ENCODE peak calls at places on chromosomes 3 and 15, in four cellular contexts. N is mucosa of descending colon, U is epithelial cell of esophagus, Z is heart left ventricle. L is an unnamed sample.

GRCh38 chr3:56878046-56878445 is 76.3 kb upstream of the ARHGEF3 start:
- DNase-seq in N (no peak), U (no peak), Z (no peak), L (no peak)

GRCh38 chr3:84946240-84946639 is 12.5 kb upstream of the CADM2 start:
- DNase-seq in N (no peak), U (peak; percentile 36), Z (no peak), L (no peak)

GRCh38 chr3:17505856-17506255 is 236.6 kb downstream of the TBC1D5 start:
- DNase-seq in N (no peak), U (peak; percentile 7), Z (no peak), L (no peak)

GRCh38 chr3:100561459-100562158 is 47.8 kb upstream of the ADGRG7 start:
- DNase-seq in N (no peak), U (peak; percentile 91), Z (no peak), L (no peak)

GRCh38 chr3:14340960-14341708 is 61.3 kb upstream of the SLC6A6 start:
- DNase-seq in N (no peak), U (no peak), Z (no peak), L (no peak)

GRCh38 chr15:45134682-45135604 is 5.1 kb downstream of the DUOX1 start:
- DNase-seq in N (peak; percentile 74), U (no peak), Z (no peak), L (peak; percentile 59)

GRCh38 chr3:10766049-10766705 is 49.9 kb upstream of the SLC6A11 start:
- DNase-seq in N (no peak), U (no peak), Z (no peak), L (no peak)

GRCh38 chr3:155934215-155934614 is 63.8 kb downstream of the GMPS start:
- DNase-seq in N (no peak), U (no peak), Z (no peak), L (no peak)

GRCh38 chr3:33152363-33153360 is 38.8 kb downstream of the CRTAP start:
- DNase-seq in N (no peak), U (peak; percentile 30), Z (no peak), L (no peak)

GRCh38 chr3:126835472-126836219 is 131.6 kb downstream of the CHCHD6 start:
- DNase-seq in N (no peak), U (peak; percentile 75), Z (no peak), L (no peak)

GRCh38 chr3:42880183-42880582 is 4.5 kb upstream of the CYP8B1 start:
- DNase-seq in N (no peak), U (no peak), Z (no peak), L (no peak)

GRCh38 chr15:90174140-90174891 is 26.8 kb upstream of the SEMA4B start:
- DNase-seq in N (peak; percentile 65), U (no peak), Z (peak; percentile 90), L (peak; percentile 82)

GRCh38 chr3:142279965-142280590 is 54.7 kb upstream of the GK5 start:
- DNase-seq in N (no peak), U (peak; percentile 80), Z (no peak), L (peak; percentile 24)

GRCh38 chr15:37618368-37618767 is 316.1 kb upstream of the TMCO5A start:
- DNase-seq in N (no peak), U (no peak), Z (no peak), L (no peak)

GRCh38 chr3:52423214-52423613 is 21.7 kb downstream of the SEMA3G start:
- DNase-seq in N (no peak), U (no peak), Z (no peak), L (no peak)

GRCh38 chr3:38000965-38001455 is 10.4 kb downstream of the VILL start:
- DNase-seq in N (peak; percentile 39), U (no peak), Z (no peak), L (peak; percentile 56)

GRCh38 chr15:25982736-25983135 is 119.6 kb upstream of the ATP10A start:
- DNase-seq in N (no peak), U (no peak), Z (no peak), L (no peak)

GRCh38 chr15:42732095-42732827 is 4.7 kb downstream of the CDAN1 start:
- DNase-seq in N (no peak), U (no peak), Z (no peak), L (no peak)

GRCh38 chr15:89898628-89899302 is 5.0 kb upstream of the AP3S2 start:
- DNase-seq in N (peak; percentile 57), U (peak; percentile 82), Z (no peak), L (peak; percentile 46)

GRCh38 chr3:46965151-46965550 is 11.4 kb downstream of the CCDC12 start:
- DNase-seq in N (no peak), U (no peak), Z (peak; percentile 26), L (no peak)

GRCh38 chr15:91032919-91033803 is 10.8 kb upstream of the VPS33B start:
- DNase-seq in N (peak; percentile 88), U (peak; percentile 74), Z (peak; percentile 66), L (peak; percentile 91)

GRCh38 chr15:71261934-71262333 is 146.7 kb downstream of the THSD4 start:
- DNase-seq in N (no peak), U (no peak), Z (no peak), L (no peak)

GRCh38 chr3:36175113-36175812 is 205.0 kb upstream of the STAC start:
- DNase-seq in N (no peak), U (no peak), Z (no peak), L (no peak)

GRCh38 chr3:74639681-74640080 is 25.2 kb upstream of the CNTN3 start:
- DNase-seq in N (no peak), U (peak; percentile 15), Z (no peak), L (no peak)

GRCh38 chr3:99637381-99638111 is 848 bp upstream of the COL8A1 start:
- DNase-seq in N (no peak), U (peak; percentile 71), Z (no peak), L (no peak)

GRCh38 chr15:42890161-42890913 is 30.2 kb downstream of the TTBK2 start:
- DNase-seq in N (no peak), U (peak; percentile 95), Z (no peak), L (no peak)

GRCh38 chr3:59212128-59212764 is 162.4 kb upstream of the CFAP20DC start:
- DNase-seq in N (no peak), U (peak; percentile 64), Z (no peak), L (no peak)

GRCh38 chr3:40505599-40506462 is at the start of gene ZNF620:
- DNase-seq in N (peak; percentile 87), U (peak; percentile 27), Z (peak; percentile 84), L (peak; percentile 87)

GRCh38 chr15:101675015-101675414 is 22.8 kb upstream of the TM2D3 start:
- DNase-seq in N (no peak), U (peak; percentile 74), Z (no peak), L (no peak)

GRCh38 chr3:6392123-6392522 is 468.8 kb upstream of the GRM7 start:
- DNase-seq in N (no peak), U (no peak), Z (no peak), L (no peak)
- TF ChIP-seq CTCF in N (no peak), U (peak; percentile 9), Z (no peak), L (no peak)

GRCh38 chr15:51226813-51227212 is 111.6 kb downstream of the CYP19A1 start:
- DNase-seq in N (no peak), U (no peak), Z (no peak), L (no peak)

GRCh38 chr15:51232581-51232980 is 105.8 kb downstream of the CYP19A1 start:
- DNase-seq in N (no peak), U (no peak), Z (no peak), L (no peak)

GRCh38 chr15:51227967-51228783 is 110.2 kb downstream of the CYP19A1 start:
- DNase-seq in N (no peak), U (peak; percentile 68), Z (no peak), L (no peak)

GRCh38 chr15:51234181-51234927 is 104.0 kb downstream of the CYP19A1 start:
- DNase-seq in N (no peak), U (no peak), Z (no peak), L (no peak)

DNA sequence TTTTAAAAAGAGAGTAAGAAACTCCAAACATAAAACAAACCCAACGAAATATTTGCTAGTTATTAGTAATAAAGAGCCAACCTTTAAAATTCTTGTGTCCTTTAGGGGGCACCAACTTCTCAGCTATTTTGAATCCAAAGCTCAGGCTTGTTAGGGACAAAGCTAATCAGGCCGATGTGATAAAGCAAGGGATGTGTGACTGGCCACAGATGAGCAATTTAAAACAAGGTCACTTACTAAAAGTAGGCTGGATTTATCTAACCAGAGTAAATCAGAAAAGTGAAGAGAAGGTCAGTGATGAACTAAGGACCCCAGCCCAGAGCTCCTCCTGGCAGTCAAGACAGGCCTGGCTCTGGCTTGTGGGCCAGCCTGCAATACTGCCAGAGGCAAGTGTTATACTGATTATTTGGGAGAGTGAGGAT is 108.5 kb downstream of the CYP19A1 start:
- DNase-seq in N (no peak), U (peak; percentile 40), Z (no peak), L (no peak)
- TF ChIP-seq CTCF in N (no peak), U (peak; percentile 8), Z (no peak), L (peak; percentile 18)

GRCh38 chr3:48475188-48475587 is 28.7 kb downstream of the ATRIP start:
- DNase-seq in N (no peak), U (no peak), Z (no peak), L (no peak)

GRCh38 chr3:48474619-48475018 is 28.1 kb downstream of the ATRIP start:
- DNase-seq in N (no peak), U (no peak), Z (no peak), L (no peak)

GRCh38 chr3:48473617-48473952 is 27.0 kb downstream of the ATRIP start:
- DNase-seq in N (no peak), U (no peak), Z (no peak), L (no peak)

GRCh38 chr3:48472673-48472922 is 26.1 kb downstream of the ATRIP start:
- DNase-seq in N (no peak), U (peak; percentile 67), Z (no peak), L (no peak)

GRCh38 chr3:48472923-48473616 is 26.5 kb downstream of the ATRIP start:
- DNase-seq in N (peak; percentile 95), U (peak; percentile 86), Z (peak; percentile 96), L (peak; percentile 88)
- TF ChIP-seq CTCF in N (peak; percentile 35), U (peak; percentile 29), Z (peak; percentile 63), L (no peak)

DNA sequence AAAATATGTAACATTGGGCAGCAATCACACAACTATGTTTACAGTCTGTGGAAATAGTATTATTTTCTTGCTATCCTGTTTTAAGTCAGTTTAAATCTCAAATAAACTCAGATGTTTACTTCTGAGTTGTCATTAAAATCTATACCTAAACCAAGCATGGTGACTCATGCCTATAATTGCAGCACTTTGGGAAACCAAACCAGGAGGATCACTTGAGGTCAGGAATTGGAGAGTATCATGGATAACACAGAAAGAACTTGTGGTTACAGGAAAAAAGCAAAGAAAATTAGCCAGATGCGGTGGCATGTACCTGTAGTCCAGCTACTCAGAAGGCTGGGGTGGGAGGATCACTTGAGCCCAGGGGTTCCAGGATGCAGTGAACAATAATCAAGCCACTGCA is 631.6 kb upstream of the EPHA6 start:
- DNase-seq in N (no peak), U (peak; percentile 60), Z (no peak), L (no peak)
- TF ChIP-seq CTCF in N (no peak), U (no peak), Z (no peak), L (no peak)